ENCODE peak calls at places on chromosomes 4 and X, in eight cellular contexts. J is right atrium auricular region; V is PC-3; U is H9; B is activated B cell treated with CpG ODN at 0.5 μM for 24 hours; D is retinal pigment epithelial cell; L is activated CD8-positive, alpha-beta T cell treated with anti-CD3 and anti-CD28 coated beads for 36 hours; S is osteocyte. X is an unnamed sample.
A peak's percentile ranks its signal among the peaks of the same experiment; 100 is the strongest.

GRCh38 chr4:157045507-157046127 is 30.3 kb upstream of the GLRB start:
- DNase-seq in U (peak; percentile 42), S (no peak), L (no peak), J (no peak), B (no peak), V (peak; percentile 67), D (no peak), X (peak; percentile 43)

GRCh38 chr4:48290146-48290772 is 20.6 kb upstream of the TEC start:
- DNase-seq in B (no peak), U (no peak), J (no peak), L (peak; percentile 26), D (no peak), V (peak; percentile 60), S (no peak), X (peak; percentile 65)

GRCh38 chr4:88457307-88458090 is 580 bp downstream of the HERC5 start:
- DNase-seq in D (no peak), J (no peak), S (no peak), L (peak; percentile 37), U (peak; percentile 64), V (peak; percentile 21), B (no peak), X (no peak)

GRCh38 chrX:118736394-118737010 is 9.1 kb downstream of the IL13RA1 start:
- DNase-seq in B (no peak), S (no peak), D (peak; percentile 31), L (no peak), V (no peak), U (no peak), J (no peak), X (no peak)

GRCh38 chr4:86592553-86593249 is 1.4 kb upstream of the PTPN13 start:
- DNase-seq in S (no peak), L (no peak), J (no peak), U (no peak), V (peak; percentile 45), D (no peak), B (no peak), X (no peak)

GRCh38 chr4:123954220-123954619 is 557.6 kb downstream of the SPRY1 start:
- DNase-seq in S (no peak), U (no peak), V (no peak), B (no peak), J (no peak), D (no peak), L (no peak), X (no peak)

GRCh38 chr4:19583827-19584569 is 667.7 kb upstream of the SLIT2 start:
- DNase-seq in S (no peak), U (no peak), L (no peak), B (no peak), J (no peak), D (no peak), V (no peak), X (no peak)

GRCh38 chr4:72295966-72296557 is 264.3 kb downstream of the NPFFR2 start:
- DNase-seq in S (no peak), J (no peak), U (no peak), V (peak; percentile 90), D (peak; percentile 20), B (no peak), L (no peak), X (peak; percentile 18)

GRCh38 chrX:106404512-106404911 is 207.3 kb upstream of the RADX start:
- DNase-seq in S (no peak), V (peak; percentile 48), B (no peak), L (no peak), U (no peak), J (no peak), D (no peak), X (no peak)

GRCh38 chr4:74969507-74970474 is 36.9 kb downstream of the PARM1 start:
- DNase-seq in B (no peak), L (no peak), D (peak; percentile 25), J (no peak), S (no peak), V (no peak), U (peak; percentile 43), X (no peak)

GRCh38 chrX:39903937-39904336 is 193.8 kb downstream of the BCOR start:
- DNase-seq in V (peak; percentile 89), B (no peak), U (no peak), L (peak; percentile 34), J (no peak), D (no peak), S (no peak), X (no peak)

GRCh38 chr4:141587897-141588296 is 48.5 kb upstream of the IL15 start:
- DNase-seq in L (no peak), U (no peak), D (no peak), S (no peak), B (no peak), V (peak; percentile 67), J (no peak), X (no peak)

GRCh38 chr4:117996891-117997290 is 37.4 kb upstream of the NDST3 start:
- DNase-seq in L (no peak), B (no peak), V (no peak), S (no peak), J (no peak), U (no peak), D (no peak), X (no peak)

GRCh38 chrX:43882294-43882681 is at the start of gene MAOB:
- DNase-seq in S (no peak), J (no peak), L (peak; percentile 39), D (no peak), U (peak; percentile 45), B (no peak), V (no peak), X (peak; percentile 19)

GRCh38 chr4:151667025-151667424 is 93.8 kb downstream of the GATB start:
- DNase-seq in D (no peak), V (no peak), S (no peak), B (no peak), J (no peak), L (no peak), U (no peak), X (peak; percentile 40)

GRCh38 chrX:13868481-13869040 is 51.7 kb upstream of the GPM6B start:
- DNase-seq in V (peak; percentile 2), U (no peak), S (no peak), J (no peak), B (no peak), D (no peak), L (no peak), X (no peak)

GRCh38 chr4:125780159-125780558 is 465.4 kb downstream of the FAT4 start:
- DNase-seq in L (no peak), D (no peak), V (no peak), S (no peak), B (no peak), J (no peak), U (no peak), X (no peak)

GRCh38 chr4:48445704-48446103 is 37.4 kb upstream of the SLC10A4 start:
- DNase-seq in V (peak; percentile 56), U (no peak), J (no peak), D (no peak), S (no peak), B (no peak), L (no peak), X (peak; percentile 7)

GRCh38 chr4:53010320-53010719 is 148.2 kb downstream of the RASL11B start:
- DNase-seq in L (no peak), D (no peak), J (no peak), B (no peak), U (no peak), V (no peak), S (no peak), X (no peak)

GRCh38 chr4:5976431-5976830 is 41.8 kb downstream of the C4orf50 start:
- DNase-seq in V (no peak), S (no peak), B (no peak), L (no peak), D (no peak), U (peak; percentile 32), J (no peak), X (no peak)

GRCh38 chr4:185011408-185011807 is 6.9 kb upstream of the HELT start:
- DNase-seq in B (no peak), S (no peak), L (peak; percentile 30), U (peak; percentile 71), D (no peak), V (peak; percentile 25), J (no peak), X (no peak)

GRCh38 chrX:80879916-80880315 is 70.2 kb upstream of the BRWD3 start:
- DNase-seq in U (no peak), L (no peak), S (no peak), B (no peak), V (peak; percentile 69), J (no peak), D (no peak), X (no peak)

GRCh38 chrX:80879143-80879542 is 69.5 kb upstream of the BRWD3 start:
- DNase-seq in U (no peak), B (no peak), L (peak; percentile 2), S (no peak), V (peak; percentile 14), J (no peak), D (no peak), X (no peak)

DNA sequence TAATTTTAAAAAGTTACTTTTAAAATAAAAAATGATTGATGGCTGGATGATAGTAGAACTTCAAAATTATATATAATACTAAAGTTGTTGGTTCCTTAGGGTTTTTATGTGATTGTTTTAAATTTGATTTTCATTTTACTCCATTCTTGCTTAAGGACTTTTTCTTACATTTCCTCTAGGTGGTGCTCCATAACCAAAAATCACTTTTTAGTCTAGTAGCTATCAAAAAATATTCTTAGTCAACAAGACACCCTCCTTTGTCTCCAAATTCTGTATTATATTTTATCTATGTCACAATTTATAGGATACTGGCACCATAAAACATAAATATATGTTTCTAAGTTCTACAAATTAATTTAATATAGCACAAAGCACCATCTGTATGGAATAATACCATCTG is 67.2 kb upstream of the BRWD3 start:
- DNase-seq in L (no peak), U (no peak), J (no peak), D (peak; percentile 4), S (no peak), B (no peak), V (peak; percentile 56), X (peak; percentile 29)
- TF ChIP-seq CTCF in L (peak; percentile 28), U (peak; percentile 67), J (no peak), D (peak; percentile 35), S (peak; percentile 58), B (no peak), V (peak; percentile 59), X (no peak)

GRCh38 chr4:188372856-188373255 is 233.6 kb downstream of the TRIML1 start:
- DNase-seq in U (no peak), S (no peak), J (no peak), D (no peak), L (no peak), B (no peak), V (peak; percentile 8), X (no peak)
- TF ChIP-seq CTCF in U (peak; percentile 27), S (peak; percentile 55), J (no peak), D (no peak), L (no peak), B (no peak), V (no peak), X (no peak)

DNA sequence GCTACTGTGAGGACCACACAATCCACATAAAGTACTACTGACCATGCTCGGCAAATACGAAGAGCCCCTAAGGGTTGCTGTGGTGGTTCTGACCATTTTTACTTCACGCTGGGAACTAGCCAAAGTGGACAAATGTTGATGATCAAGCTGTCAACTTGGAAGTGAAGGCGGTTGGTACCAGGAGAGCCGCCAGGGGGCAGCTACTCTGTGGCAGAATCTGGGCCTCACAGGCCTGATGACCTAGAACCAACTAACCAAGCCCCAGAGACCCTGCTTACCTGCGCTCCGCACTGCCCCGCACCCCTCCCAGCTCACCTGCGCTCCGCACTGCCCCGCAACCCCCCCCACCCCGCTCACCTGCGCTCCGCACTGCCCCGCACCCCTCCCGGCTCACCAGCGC is 5.6 kb downstream of the GAK start:
- DNase-seq in J (no peak), B (no peak), V (peak; percentile 17), S (no peak), U (peak; percentile 79), L (no peak), D (no peak), X (no peak)
- TF ChIP-seq CTCF in J (no peak), B (no peak), V (peak; percentile 42), S (peak; percentile 34), U (peak; percentile 74), L (no peak), D (peak; percentile 64), X (peak; percentile 7)

GRCh38 chrX:115147220-115147619 is 42.0 kb upstream of the RBMXL3 start:
- DNase-seq in B (no peak), U (no peak), V (peak; percentile 57), J (no peak), D (peak; percentile 2), S (no peak), L (no peak), X (peak; percentile 9)
- TF ChIP-seq CTCF in B (no peak), U (peak; percentile 78), V (peak; percentile 67), J (peak; percentile 27), D (peak; percentile 49), S (peak; percentile 59), L (no peak), X (no peak)